ENCODE peak calls at places on chromosomes 13 and 19, in eight cellular contexts. One of them, this sample, is unnamed.
A peak's percentile ranks its signal among the peaks of the same experiment; 100 is the strongest.

GRCh38 chr13:20559659-20560356 is 7.1 kb upstream of the IFT88 start:
- DNase-seq in H7: no peak
- DNase-seq in activated CD4-positive, alpha-beta T cell treated with anti-CD3 and anti-CD28 coated beads, Interleukin-2, amount 50 U/mL, for 24 hours: no peak
- DNase-seq in B cell: no peak
- DNase-seq in amygdala: no peak
- DNase-seq in right cardiac atrium: no peak
- DNase-seq in T-helper 9 cell: no peak
- DNase-seq in endothelial cell of umbilical vein: no peak
- DNase-seq in this sample: no peak

GRCh38 chr19:41298327-41298964 is 11.5 kb upstream of the CCDC97 start:
- DNase-seq in right cardiac atrium: peak; percentile 94
- DNase-seq in B cell: peak; percentile 71
- DNase-seq in H7: no peak
- DNase-seq in endothelial cell of umbilical vein: peak; percentile 59
- DNase-seq in T-helper 9 cell: peak; percentile 56
- DNase-seq in amygdala: no peak
- DNase-seq in activated CD4-positive, alpha-beta T cell treated with anti-CD3 and anti-CD28 coated beads, Interleukin-2, amount 50 U/mL, for 24 hours: no peak
- DNase-seq in this sample: peak; percentile 92

GRCh38 chr13:73355134-73355533 is 296.3 kb downstream of the KLF5 start:
- DNase-seq in H7: no peak
- DNase-seq in T-helper 9 cell: no peak
- DNase-seq in activated CD4-positive, alpha-beta T cell treated with anti-CD3 and anti-CD28 coated beads, Interleukin-2, amount 50 U/mL, for 24 hours: no peak
- DNase-seq in amygdala: no peak
- DNase-seq in B cell: no peak
- DNase-seq in right cardiac atrium: no peak
- DNase-seq in endothelial cell of umbilical vein: no peak
- DNase-seq in this sample: no peak

GRCh38 chr13:78609464-78610205 is 6.3 kb upstream of the POU4F1 start:
- DNase-seq in right cardiac atrium: peak; percentile 62
- DNase-seq in activated CD4-positive, alpha-beta T cell treated with anti-CD3 and anti-CD28 coated beads, Interleukin-2, amount 50 U/mL, for 24 hours: no peak
- DNase-seq in H7: peak; percentile 80
- DNase-seq in B cell: no peak
- DNase-seq in T-helper 9 cell: no peak
- DNase-seq in endothelial cell of umbilical vein: peak; percentile 30
- DNase-seq in amygdala: no peak
- DNase-seq in this sample: no peak

GRCh38 chr13:114132419-114133121 is at the start of gene RASA3:
- DNase-seq in endothelial cell of umbilical vein: peak; percentile 76
- DNase-seq in amygdala: peak; percentile 53
- DNase-seq in right cardiac atrium: peak; percentile 94
- DNase-seq in B cell: peak; percentile 60
- DNase-seq in T-helper 9 cell: peak; percentile 54
- DNase-seq in H7: peak; percentile 100
- DNase-seq in activated CD4-positive, alpha-beta T cell treated with anti-CD3 and anti-CD28 coated beads, Interleukin-2, amount 50 U/mL, for 24 hours: no peak
- DNase-seq in this sample: peak; percentile 88

GRCh38 chr19:34669305-34669704 is 7.7 kb downstream of the SCGB2B2 start:
- DNase-seq in amygdala: no peak
- DNase-seq in right cardiac atrium: no peak
- DNase-seq in B cell: no peak
- DNase-seq in activated CD4-positive, alpha-beta T cell treated with anti-CD3 and anti-CD28 coated beads, Interleukin-2, amount 50 U/mL, for 24 hours: no peak
- DNase-seq in endothelial cell of umbilical vein: no peak
- DNase-seq in H7: no peak
- DNase-seq in T-helper 9 cell: no peak
- DNase-seq in this sample: no peak

GRCh38 chr13:30340367-30341184 is 33.2 kb upstream of the KATNAL1 start:
- DNase-seq in amygdala: no peak
- DNase-seq in activated CD4-positive, alpha-beta T cell treated with anti-CD3 and anti-CD28 coated beads, Interleukin-2, amount 50 U/mL, for 24 hours: no peak
- DNase-seq in B cell: no peak
- DNase-seq in H7: no peak
- DNase-seq in endothelial cell of umbilical vein: no peak
- DNase-seq in T-helper 9 cell: no peak
- DNase-seq in right cardiac atrium: peak; percentile 83
- DNase-seq in this sample: peak; percentile 83

GRCh38 chr19:1267441-1268391 is 1.4 kb upstream of the CIRBP start:
- DNase-seq in endothelial cell of umbilical vein: no peak
- DNase-seq in activated CD4-positive, alpha-beta T cell treated with anti-CD3 and anti-CD28 coated beads, Interleukin-2, amount 50 U/mL, for 24 hours: no peak
- DNase-seq in T-helper 9 cell: no peak
- DNase-seq in H7: peak; percentile 71
- DNase-seq in B cell: no peak
- DNase-seq in right cardiac atrium: peak; percentile 77
- DNase-seq in amygdala: peak; percentile 42
- DNase-seq in this sample: no peak

GRCh38 chr13:71870036-71870435 is 3.0 kb upstream of the DACH1 start:
- DNase-seq in activated CD4-positive, alpha-beta T cell treated with anti-CD3 and anti-CD28 coated beads, Interleukin-2, amount 50 U/mL, for 24 hours: no peak
- DNase-seq in right cardiac atrium: no peak
- DNase-seq in H7: peak; percentile 25
- DNase-seq in B cell: no peak
- DNase-seq in amygdala: no peak
- DNase-seq in endothelial cell of umbilical vein: no peak
- DNase-seq in T-helper 9 cell: no peak
- DNase-seq in this sample: no peak

GRCh38 chr13:41064493-41064892 is 3.2 kb downstream of the WBP4 start:
- DNase-seq in amygdala: no peak
- DNase-seq in activated CD4-positive, alpha-beta T cell treated with anti-CD3 and anti-CD28 coated beads, Interleukin-2, amount 50 U/mL, for 24 hours: no peak
- DNase-seq in endothelial cell of umbilical vein: peak; percentile 83
- DNase-seq in T-helper 9 cell: no peak
- DNase-seq in B cell: no peak
- DNase-seq in right cardiac atrium: no peak
- DNase-seq in H7: no peak
- DNase-seq in this sample: no peak

GRCh38 chr19:18439025-18439909 is 1.3 kb upstream of the ISYNA1 start:
- DNase-seq in amygdala: no peak
- DNase-seq in T-helper 9 cell: no peak
- DNase-seq in H7: peak; percentile 67
- DNase-seq in B cell: no peak
- DNase-seq in activated CD4-positive, alpha-beta T cell treated with anti-CD3 and anti-CD28 coated beads, Interleukin-2, amount 50 U/mL, for 24 hours: no peak
- DNase-seq in right cardiac atrium: no peak
- DNase-seq in endothelial cell of umbilical vein: no peak
- DNase-seq in this sample: no peak

GRCh38 chr13:102011539-102011938 is 390.3 kb downstream of the FGF14 start:
- DNase-seq in endothelial cell of umbilical vein: no peak
- DNase-seq in B cell: no peak
- DNase-seq in amygdala: no peak
- DNase-seq in H7: no peak
- DNase-seq in activated CD4-positive, alpha-beta T cell treated with anti-CD3 and anti-CD28 coated beads, Interleukin-2, amount 50 U/mL, for 24 hours: no peak
- DNase-seq in T-helper 9 cell: no peak
- DNase-seq in right cardiac atrium: no peak
- DNase-seq in this sample: no peak

GRCh38 chr13:26442541-26442940 is 114.9 kb upstream of the WASF3 start:
- DNase-seq in H7: no peak
- DNase-seq in B cell: no peak
- DNase-seq in T-helper 9 cell: no peak
- DNase-seq in endothelial cell of umbilical vein: no peak
- DNase-seq in amygdala: no peak
- DNase-seq in right cardiac atrium: no peak
- DNase-seq in activated CD4-positive, alpha-beta T cell treated with anti-CD3 and anti-CD28 coated beads, Interleukin-2, amount 50 U/mL, for 24 hours: no peak
- DNase-seq in this sample: no peak

GRCh38 chr19:5948697-5949564 is 29.0 kb downstream of the RANBP3 start:
- DNase-seq in activated CD4-positive, alpha-beta T cell treated with anti-CD3 and anti-CD28 coated beads, Interleukin-2, amount 50 U/mL, for 24 hours: no peak
- DNase-seq in right cardiac atrium: peak; percentile 15
- DNase-seq in H7: no peak
- DNase-seq in B cell: no peak
- DNase-seq in T-helper 9 cell: no peak
- DNase-seq in endothelial cell of umbilical vein: no peak
- DNase-seq in amygdala: no peak
- DNase-seq in this sample: no peak

GRCh38 chr13:98988277-98988676 is 10.4 kb upstream of the DOCK9 start:
- DNase-seq in B cell: no peak
- DNase-seq in activated CD4-positive, alpha-beta T cell treated with anti-CD3 and anti-CD28 coated beads, Interleukin-2, amount 50 U/mL, for 24 hours: no peak
- DNase-seq in right cardiac atrium: no peak
- DNase-seq in T-helper 9 cell: no peak
- DNase-seq in H7: no peak
- DNase-seq in amygdala: no peak
- DNase-seq in endothelial cell of umbilical vein: no peak
- DNase-seq in this sample: no peak

GRCh38 chr13:94483970-94484369 is 4.5 kb upstream of the DCT start:
- DNase-seq in endothelial cell of umbilical vein: no peak
- DNase-seq in B cell: no peak
- DNase-seq in amygdala: no peak
- DNase-seq in H7: no peak
- DNase-seq in T-helper 9 cell: no peak
- DNase-seq in right cardiac atrium: no peak
- DNase-seq in activated CD4-positive, alpha-beta T cell treated with anti-CD3 and anti-CD28 coated beads, Interleukin-2, amount 50 U/mL, for 24 hours: no peak
- DNase-seq in this sample: no peak

GRCh38 chr13:112443191-112444000 is 67.2 kb downstream of the SPACA7 start:
- DNase-seq in H7: peak; percentile 88
- DNase-seq in T-helper 9 cell: no peak
- DNase-seq in right cardiac atrium: peak; percentile 52
- DNase-seq in amygdala: no peak
- DNase-seq in B cell: no peak
- DNase-seq in activated CD4-positive, alpha-beta T cell treated with anti-CD3 and anti-CD28 coated beads, Interleukin-2, amount 50 U/mL, for 24 hours: no peak
- DNase-seq in endothelial cell of umbilical vein: no peak
- DNase-seq in this sample: no peak

GRCh38 chr19:17747205-17748098 is 3.8 kb upstream of the FCHO1 start:
- DNase-seq in H7: peak; percentile 100
- DNase-seq in endothelial cell of umbilical vein: peak; percentile 90
- DNase-seq in right cardiac atrium: peak; percentile 97
- DNase-seq in T-helper 9 cell: peak; percentile 91
- DNase-seq in amygdala: peak; percentile 91
- DNase-seq in activated CD4-positive, alpha-beta T cell treated with anti-CD3 and anti-CD28 coated beads, Interleukin-2, amount 50 U/mL, for 24 hours: peak; percentile 84
- DNase-seq in B cell: peak; percentile 95
- DNase-seq in this sample: peak; percentile 97

GRCh38 chr19:29497241-29497640 is 28.6 kb upstream of the VSTM2B start:
- DNase-seq in activated CD4-positive, alpha-beta T cell treated with anti-CD3 and anti-CD28 coated beads, Interleukin-2, amount 50 U/mL, for 24 hours: no peak
- DNase-seq in H7: no peak
- DNase-seq in endothelial cell of umbilical vein: no peak
- DNase-seq in right cardiac atrium: no peak
- DNase-seq in T-helper 9 cell: no peak
- DNase-seq in amygdala: no peak
- DNase-seq in B cell: no peak
- DNase-seq in this sample: peak; percentile 13

GRCh38 chr13:40440990-40441820 is 225.2 kb downstream of the FOXO1 start:
- DNase-seq in right cardiac atrium: peak; percentile 90
- DNase-seq in activated CD4-positive, alpha-beta T cell treated with anti-CD3 and anti-CD28 coated beads, Interleukin-2, amount 50 U/mL, for 24 hours: no peak
- DNase-seq in T-helper 9 cell: no peak
- DNase-seq in amygdala: peak; percentile 19
- DNase-seq in H7: no peak
- DNase-seq in B cell: no peak
- DNase-seq in endothelial cell of umbilical vein: peak; percentile 93
- DNase-seq in this sample: peak; percentile 82

GRCh38 chr13:20006206-20006605 is 47.7 kb downstream of the ZMYM2 start:
- DNase-seq in H7: no peak
- DNase-seq in T-helper 9 cell: no peak
- DNase-seq in endothelial cell of umbilical vein: peak; percentile 28
- DNase-seq in right cardiac atrium: no peak
- DNase-seq in activated CD4-positive, alpha-beta T cell treated with anti-CD3 and anti-CD28 coated beads, Interleukin-2, amount 50 U/mL, for 24 hours: no peak
- DNase-seq in B cell: no peak
- DNase-seq in amygdala: no peak
- DNase-seq in this sample: no peak

GRCh38 chr13:49669735-49670309 is 21.5 kb downstream of the EBPL start:
- DNase-seq in B cell: no peak
- DNase-seq in amygdala: peak; percentile 28
- DNase-seq in T-helper 9 cell: no peak
- DNase-seq in endothelial cell of umbilical vein: peak; percentile 86
- DNase-seq in activated CD4-positive, alpha-beta T cell treated with anti-CD3 and anti-CD28 coated beads, Interleukin-2, amount 50 U/mL, for 24 hours: no peak
- DNase-seq in H7: peak; percentile 87
- DNase-seq in right cardiac atrium: no peak
- DNase-seq in this sample: no peak

GRCh38 chr13:36531746-36532486 is 99.6 kb downstream of the CCNA1 start:
- DNase-seq in activated CD4-positive, alpha-beta T cell treated with anti-CD3 and anti-CD28 coated beads, Interleukin-2, amount 50 U/mL, for 24 hours: no peak
- DNase-seq in H7: no peak
- DNase-seq in B cell: no peak
- DNase-seq in amygdala: no peak
- DNase-seq in endothelial cell of umbilical vein: peak; percentile 87
- DNase-seq in T-helper 9 cell: no peak
- DNase-seq in right cardiac atrium: no peak
- DNase-seq in this sample: no peak

GRCh38 chr13:39259371-39259770 is 221.1 kb downstream of the NHLRC3 start:
- DNase-seq in T-helper 9 cell: no peak
- DNase-seq in amygdala: no peak
- DNase-seq in right cardiac atrium: no peak
- DNase-seq in activated CD4-positive, alpha-beta T cell treated with anti-CD3 and anti-CD28 coated beads, Interleukin-2, amount 50 U/mL, for 24 hours: no peak
- DNase-seq in endothelial cell of umbilical vein: no peak
- DNase-seq in H7: no peak
- DNase-seq in B cell: no peak
- DNase-seq in this sample: no peak

GRCh38 chr13:61410669-61411297 is 4.9 kb downstream of the PCDH20 start:
- DNase-seq in H7: peak; percentile 35
- DNase-seq in activated CD4-positive, alpha-beta T cell treated with anti-CD3 and anti-CD28 coated beads, Interleukin-2, amount 50 U/mL, for 24 hours: no peak
- DNase-seq in B cell: no peak
- DNase-seq in right cardiac atrium: no peak
- DNase-seq in amygdala: no peak
- DNase-seq in endothelial cell of umbilical vein: peak; percentile 24
- DNase-seq in T-helper 9 cell: no peak
- DNase-seq in this sample: no peak

GRCh38 chr19:49814010-49814409 is 918 bp upstream of the FUZ start:
- DNase-seq in endothelial cell of umbilical vein: no peak
- DNase-seq in B cell: no peak
- DNase-seq in activated CD4-positive, alpha-beta T cell treated with anti-CD3 and anti-CD28 coated beads, Interleukin-2, amount 50 U/mL, for 24 hours: no peak
- DNase-seq in amygdala: no peak
- DNase-seq in H7: no peak
- DNase-seq in T-helper 9 cell: no peak
- DNase-seq in right cardiac atrium: no peak
- DNase-seq in this sample: no peak

GRCh38 chr13:100291626-100292025 is 202.7 kb downstream of the PCCA start:
- DNase-seq in H7: no peak
- DNase-seq in right cardiac atrium: no peak
- DNase-seq in activated CD4-positive, alpha-beta T cell treated with anti-CD3 and anti-CD28 coated beads, Interleukin-2, amount 50 U/mL, for 24 hours: no peak
- DNase-seq in T-helper 9 cell: no peak
- DNase-seq in B cell: no peak
- DNase-seq in endothelial cell of umbilical vein: no peak
- DNase-seq in amygdala: no peak
- DNase-seq in this sample: no peak

GRCh38 chr13:20090349-20090748 is 70.5 kb downstream of the GJA3 start:
- DNase-seq in T-helper 9 cell: no peak
- DNase-seq in activated CD4-positive, alpha-beta T cell treated with anti-CD3 and anti-CD28 coated beads, Interleukin-2, amount 50 U/mL, for 24 hours: no peak
- DNase-seq in H7: no peak
- DNase-seq in B cell: no peak
- DNase-seq in endothelial cell of umbilical vein: no peak
- DNase-seq in amygdala: no peak
- DNase-seq in right cardiac atrium: no peak
- DNase-seq in this sample: no peak

GRCh38 chr13:101757446-101758039 is 305.1 kb downstream of the ITGBL1 start:
- DNase-seq in activated CD4-positive, alpha-beta T cell treated with anti-CD3 and anti-CD28 coated beads, Interleukin-2, amount 50 U/mL, for 24 hours: no peak
- DNase-seq in right cardiac atrium: no peak
- DNase-seq in T-helper 9 cell: no peak
- DNase-seq in amygdala: no peak
- DNase-seq in H7: no peak
- DNase-seq in endothelial cell of umbilical vein: peak; percentile 68
- DNase-seq in B cell: no peak
- DNase-seq in this sample: no peak

This sample was measured in Right ventricle myocardium inferior.